ENCODE peak calls at places on chromosomes 2 and 18, in six cellular contexts. One of them, this sample, is unnamed. For H3K27me3 and H3K79me2, the result is how much of the 10 kb centered on the place peaks cover.

GRCh38 chr2:234686088-234686890 is 189.4 kb upstream of the ARL4C start:
- DNase-seq in HepG2: peak
- DNase-seq in hepatocyte: peak
- DNase-seq in GM23338: peak
- DNase-seq in GM12878: no peak
- DNase-seq in fibroblast of lung: no peak
- DNase-seq in this sample: no peak

GRCh38 chr2:53969285-53970094 is 1.3 kb downstream of the PSME4 start:
- DNase-seq in HepG2: peak
- DNase-seq in hepatocyte: peak
- DNase-seq in GM23338: no peak
- DNase-seq in GM12878: no peak
- DNase-seq in fibroblast of lung: peak
- DNase-seq in this sample: no peak

GRCh38 chr2:177738461-177739234 is 333.9 kb downstream of the PDE11A start:
- DNase-seq in HepG2: no peak
- DNase-seq in hepatocyte: no peak
- DNase-seq in GM23338: no peak
- DNase-seq in GM12878: no peak
- DNase-seq in fibroblast of lung: no peak
- DNase-seq in this sample: no peak

GRCh38 chr2:209368924-209369323 is 54.9 kb upstream of the MAP2 start:
- DNase-seq in HepG2: peak
- DNase-seq in hepatocyte: peak
- DNase-seq in GM23338: no peak
- DNase-seq in GM12878: peak
- DNase-seq in fibroblast of lung: peak
- DNase-seq in this sample: no peak

GRCh38 chr18:24341361-24341760 is 56.3 kb downstream of the OSBPL1A start:
- DNase-seq in HepG2: no peak
- DNase-seq in hepatocyte: no peak
- DNase-seq in GM23338: no peak
- DNase-seq in GM12878: no peak
- DNase-seq in fibroblast of lung: no peak
- DNase-seq in this sample: no peak

GRCh38 chr18:26741041-26741440 is 124.5 kb downstream of the AQP4 start:
- DNase-seq in HepG2: no peak
- DNase-seq in hepatocyte: no peak
- DNase-seq in GM23338: no peak
- DNase-seq in GM12878: no peak
- DNase-seq in fibroblast of lung: peak
- DNase-seq in this sample: no peak

GRCh38 chr18:55838841-55839240 is 250.8 kb upstream of the TCF4 start:
- DNase-seq in HepG2: no peak
- DNase-seq in hepatocyte: no peak
- DNase-seq in GM23338: no peak
- DNase-seq in GM12878: no peak
- DNase-seq in fibroblast of lung: peak
- DNase-seq in this sample: no peak

GRCh38 chr2:48147719-48148118 is 241.4 kb upstream of the FBXO11 start:
- DNase-seq in HepG2: no peak
- DNase-seq in hepatocyte: no peak
- DNase-seq in GM23338: no peak
- DNase-seq in GM12878: no peak
- DNase-seq in fibroblast of lung: no peak
- DNase-seq in this sample: no peak

GRCh38 chr2:161357097-161357496 is 48.9 kb downstream of the PSMD14 start:
- DNase-seq in HepG2: no peak
- DNase-seq in hepatocyte: no peak
- DNase-seq in GM23338: no peak
- DNase-seq in GM12878: no peak
- DNase-seq in fibroblast of lung: no peak
- DNase-seq in this sample: no peak

GRCh38 chr2:164898475-164898874 is 56.9 kb downstream of the SLC38A11 start:
- DNase-seq in HepG2: peak
- DNase-seq in hepatocyte: peak
- DNase-seq in GM23338: no peak
- DNase-seq in GM12878: no peak
- DNase-seq in fibroblast of lung: peak
- DNase-seq in this sample: no peak

GRCh38 chr2:231058761-231059550 is 2.3 kb downstream of the PSMD1 start:
- DNase-seq in HepG2: no peak
- DNase-seq in hepatocyte: no peak
- DNase-seq in GM23338: no peak
- DNase-seq in GM12878: no peak
- DNase-seq in fibroblast of lung: no peak
- DNase-seq in this sample: no peak

GRCh38 chr2:10078704-10079191 is 1.5 kb downstream of the CYS1 start:
- DNase-seq in HepG2: no peak
- DNase-seq in hepatocyte: no peak
- DNase-seq in GM23338: no peak
- DNase-seq in GM12878: no peak
- DNase-seq in fibroblast of lung: no peak
- DNase-seq in this sample: no peak
- H3K27me3 ChIP-seq in HepG2: under half
- H3K27me3 ChIP-seq in hepatocyte: half or more
- H3K27me3 ChIP-seq in GM23338: under half
- H3K27me3 ChIP-seq in GM12878: under half
- H3K27me3 ChIP-seq in fibroblast of lung: under half
- H3K27me3 ChIP-seq in this sample: under half

GRCh38 chr2:241378816-241379215 is 22.7 kb downstream of the FARP2 start:
- DNase-seq in HepG2: no peak
- DNase-seq in hepatocyte: no peak
- DNase-seq in GM23338: no peak
- DNase-seq in GM12878: no peak
- DNase-seq in fibroblast of lung: no peak
- DNase-seq in this sample: no peak
- TF ChIP-seq EZH2 in HepG2: no peak
- TF ChIP-seq EZH2 in hepatocyte: no peak
- TF ChIP-seq EZH2 in GM23338: no peak
- TF ChIP-seq EZH2 in GM12878: no peak
- TF ChIP-seq EZH2 in fibroblast of lung: no peak
- TF ChIP-seq EZH2 in this sample: no peak

GRCh38 chr2:109351164-109351756 is 222.3 kb downstream of the SH3RF3 start:
- DNase-seq in HepG2: no peak
- DNase-seq in hepatocyte: no peak
- DNase-seq in GM23338: no peak
- DNase-seq in GM12878: no peak
- DNase-seq in fibroblast of lung: peak
- DNase-seq in this sample: peak

GRCh38 chr2:109348190-109348589 is 219.2 kb downstream of the SH3RF3 start:
- DNase-seq in HepG2: no peak
- DNase-seq in hepatocyte: no peak
- DNase-seq in GM23338: no peak
- DNase-seq in GM12878: no peak
- DNase-seq in fibroblast of lung: no peak
- DNase-seq in this sample: no peak

GRCh38 chr2:109348645-109349554 is 219.9 kb downstream of the SH3RF3 start:
- DNase-seq in HepG2: no peak
- DNase-seq in hepatocyte: no peak
- DNase-seq in GM23338: no peak
- DNase-seq in GM12878: no peak
- DNase-seq in fibroblast of lung: no peak
- DNase-seq in this sample: peak

GRCh38 chr2:109350526-109350925 is 221.5 kb downstream of the SH3RF3 start:
- DNase-seq in HepG2: no peak
- DNase-seq in hepatocyte: no peak
- DNase-seq in GM23338: no peak
- DNase-seq in GM12878: no peak
- DNase-seq in fibroblast of lung: no peak
- DNase-seq in this sample: no peak

GRCh38 chr2:109349555-109350430 is 220.8 kb downstream of the SH3RF3 start:
- DNase-seq in HepG2: no peak
- DNase-seq in hepatocyte: no peak
- DNase-seq in GM23338: peak
- DNase-seq in GM12878: no peak
- DNase-seq in fibroblast of lung: no peak
- DNase-seq in this sample: peak
- H3K79me2 ChIP-seq in HepG2: under half
- H3K79me2 ChIP-seq in hepatocyte: under half
- H3K79me2 ChIP-seq in GM23338: under half
- H3K79me2 ChIP-seq in GM12878: under half
- H3K79me2 ChIP-seq in fibroblast of lung: under half
- H3K79me2 ChIP-seq in this sample: under half

GRCh38 chr2:29233428-29233827 is 118.2 kb downstream of the CLIP4 start:
- DNase-seq in HepG2: no peak
- DNase-seq in hepatocyte: peak
- DNase-seq in GM23338: no peak
- DNase-seq in GM12878: no peak
- DNase-seq in fibroblast of lung: no peak
- DNase-seq in this sample: no peak

GRCh38 chr2:29238497-29238896 is 123.3 kb downstream of the CLIP4 start:
- DNase-seq in HepG2: peak
- DNase-seq in hepatocyte: peak
- DNase-seq in GM23338: peak
- DNase-seq in GM12878: no peak
- DNase-seq in fibroblast of lung: no peak
- DNase-seq in this sample: peak

GRCh38 chr2:29232041-29232440 is 116.8 kb downstream of the CLIP4 start:
- DNase-seq in HepG2: no peak
- DNase-seq in hepatocyte: no peak
- DNase-seq in GM23338: no peak
- DNase-seq in GM12878: no peak
- DNase-seq in fibroblast of lung: no peak
- DNase-seq in this sample: no peak

GRCh38 chr2:29236074-29236473 is 120.9 kb downstream of the CLIP4 start:
- DNase-seq in HepG2: no peak
- DNase-seq in hepatocyte: no peak
- DNase-seq in GM23338: no peak
- DNase-seq in GM12878: no peak
- DNase-seq in fibroblast of lung: no peak
- DNase-seq in this sample: no peak

GRCh38 chr2:29235411-29235810 is 120.2 kb downstream of the CLIP4 start:
- DNase-seq in HepG2: no peak
- DNase-seq in hepatocyte: no peak
- DNase-seq in GM23338: no peak
- DNase-seq in GM12878: no peak
- DNase-seq in fibroblast of lung: no peak
- DNase-seq in this sample: no peak
- H3K27me3 ChIP-seq in HepG2: under half
- H3K27me3 ChIP-seq in hepatocyte: under half
- H3K27me3 ChIP-seq in GM23338: under half
- H3K27me3 ChIP-seq in GM12878: under half
- H3K27me3 ChIP-seq in fibroblast of lung: under half
- H3K27me3 ChIP-seq in this sample: under half